ENCODE peak calls at places on chromosomes 11 and 22, in six cellular contexts. D is stomach, H is sigmoid colon, X is prostate gland, T is esophagus muscularis mucosa, L is HL-60. R is an unnamed sample.

GRCh38 chr11:121522043-121522941 is 69.5 kb upstream of the SORL1-AS1 start:
- DNase-seq in D (no peak), H (no peak), X (no peak), T (no peak), L (no peak), R (no peak)

GRCh38 chr22:43345761-43346261 is 2.6 kb upstream of the SCUBE1 start:
- DNase-seq in D (no peak), H (no peak), X (no peak), T (no peak), L (peak), R (no peak)

GRCh38 chr11:73195191-73196007 is 22.7 kb upstream of the P2RY2 start:
- DNase-seq in D (peak), H (peak), X (peak), T (no peak), L (no peak), R (no peak)

GRCh38 chr11:58023435-58023931 is at the start of gene OR9Q1:
- DNase-seq in D (no peak), H (no peak), X (no peak), T (no peak), L (no peak), R (no peak)

GRCh38 chr11:110525883-110526282 is 96.1 kb downstream of the FDX1 start:
- DNase-seq in D (no peak), H (no peak), X (no peak), T (peak), L (no peak), R (no peak)

GRCh38 chr11:105825141-105825540 is 196.9 kb downstream of the MSANTD4 start:
- DNase-seq in D (no peak), H (no peak), X (no peak), T (no peak), L (no peak), R (no peak)

GRCh38 chr11:130551388-130551787 is 102.9 kb downstream of the ADAMTS15 start:
- DNase-seq in D (no peak), H (no peak), X (no peak), T (no peak), L (no peak), R (no peak)

GRCh38 chr11:18792066-18792591 is 531 bp upstream of the PTPN5 start:
- DNase-seq in D (no peak), H (no peak), X (no peak), T (no peak), L (no peak), R (peak)

GRCh38 chr22:46079093-46079860 is 71.0 kb upstream of the PPARA start:
- DNase-seq in D (peak), H (peak), X (no peak), T (no peak), L (no peak), R (no peak)

GRCh38 chr22:30763815-30764686 is 69.4 kb downstream of the OSBP2 start:
- DNase-seq in D (peak), H (no peak), X (peak), T (no peak), L (peak), R (peak)

GRCh38 chr11:1391165-1392010 is 1.7 kb downstream of the BRSK2 start:
- DNase-seq in D (no peak), H (no peak), X (no peak), T (no peak), L (no peak), R (peak)
- TF ChIP-seq POLR2AphosphoS5 in D (no peak), H (no peak), X (no peak), T (no peak), L (no peak), R (no peak)

DNA sequence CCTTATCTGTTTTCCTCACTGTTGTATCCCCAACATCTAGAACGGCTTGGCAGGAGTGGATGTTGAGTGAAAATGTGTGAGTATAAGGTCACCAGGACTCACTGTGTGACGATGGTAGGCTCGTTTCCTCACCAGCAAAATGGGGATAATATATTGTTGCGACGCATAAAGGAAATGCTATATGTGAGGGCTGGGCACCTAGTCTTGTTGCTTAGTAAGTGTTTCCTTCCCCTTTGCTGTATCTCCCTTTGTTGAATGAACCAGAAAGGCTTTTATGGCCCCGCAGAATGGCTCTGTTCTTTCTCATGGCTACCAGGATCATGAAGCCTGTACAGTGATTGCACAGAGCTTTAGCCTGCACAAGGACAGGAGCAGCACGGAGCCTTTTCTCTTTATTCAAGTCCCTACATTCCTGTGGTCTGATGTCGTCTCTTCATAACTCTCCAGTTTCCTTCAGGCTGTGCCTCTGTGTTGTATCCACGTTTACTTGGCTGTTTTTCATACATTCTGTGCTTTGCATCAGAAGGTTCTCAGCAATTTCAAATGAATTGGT is 5.4 kb downstream of the TNRC6B start:
- DNase-seq in D (no peak), H (peak), X (peak), T (no peak), L (no peak), R (no peak)
- H3K27ac ChIP-seq in D (peak), H (peak), X (no peak), T (peak), L (peak), R (no peak)

GRCh38 chr22:19565921-19566598 is 41.9 kb upstream of the CLDN5 start:
- DNase-seq in D (no peak), H (peak), X (no peak), T (no peak), L (no peak), R (no peak)

GRCh38 chr22:19565382-19565902 is 41.2 kb upstream of the CLDN5 start:
- DNase-seq in D (no peak), H (peak), X (no peak), T (no peak), L (no peak), R (no peak)

GRCh38 chr22:19567383-19568009 is 43.3 kb upstream of the CLDN5 start:
- DNase-seq in D (no peak), H (no peak), X (no peak), T (no peak), L (no peak), R (no peak)

GRCh38 chr22:19568337-19569311 is 44.4 kb upstream of the CLDN5 start:
- DNase-seq in D (no peak), H (no peak), X (no peak), T (no peak), L (no peak), R (no peak)

DNA sequence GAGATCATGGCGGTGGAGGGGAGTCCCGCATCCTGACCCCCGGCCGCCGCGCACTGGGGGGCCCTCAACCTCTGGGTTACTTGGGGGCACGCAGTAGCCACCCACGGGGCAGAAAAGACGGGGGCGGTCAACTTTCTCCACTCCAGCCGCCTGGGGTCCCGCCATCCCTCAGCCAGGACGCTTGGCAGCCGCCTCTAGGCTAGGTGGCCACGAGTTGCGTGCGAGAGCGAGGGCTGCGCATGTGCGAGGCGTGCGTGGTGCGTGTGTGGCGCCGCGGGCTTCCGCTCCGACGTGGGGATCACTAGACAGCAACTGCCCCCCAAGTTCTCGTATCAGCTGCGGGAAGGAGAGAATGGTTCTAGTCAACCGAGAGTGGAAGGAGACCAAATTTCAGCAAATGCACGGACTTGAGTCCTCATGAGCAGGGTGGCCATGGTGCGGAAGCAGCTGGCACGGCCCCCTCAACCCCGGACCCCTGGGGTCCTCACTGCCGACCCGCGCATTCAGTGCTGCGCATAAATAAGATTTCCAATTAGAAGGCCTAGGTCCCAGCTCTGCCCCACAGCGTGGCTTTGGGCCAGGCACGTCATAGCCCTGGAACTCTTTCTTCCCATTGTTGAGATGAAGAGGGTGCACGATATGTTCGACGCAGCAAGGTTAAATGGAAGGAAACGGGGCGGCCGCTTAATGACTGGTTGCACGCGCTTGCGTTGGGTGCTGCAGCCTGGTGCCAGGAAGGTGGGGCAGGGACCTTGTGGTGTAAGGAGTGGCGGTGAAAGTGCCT is 42.6 kb upstream of the CLDN5 start:
- DNase-seq in D (no peak), H (no peak), X (no peak), T (no peak), L (no peak), R (no peak)
- H3K4me3 ChIP-seq in D (no peak), H (no peak), X (no peak), T (no peak), L (no peak), R (no peak)

GRCh38 chr11:15547685-15548084 is 433.0 kb downstream of the INSC start:
- DNase-seq in D (no peak), H (no peak), X (no peak), T (peak), L (no peak), R (peak)
- TF ChIP-seq POLR2AphosphoS5 in D (no peak), H (no peak), X (no peak), T (no peak), L (no peak), R (no peak)

GRCh38 chr11:120324932-120325810 is at the start of gene TLCD5:
- DNase-seq in D (peak), H (peak), X (peak), T (no peak), L (no peak), R (peak)
- H3K27ac ChIP-seq in D (peak), H (peak), X (peak), T (peak), L (no peak), R (peak)

GRCh38 chr11:65437436-65438227 is 15.0 kb downstream of the NEAT1 start:
- DNase-seq in D (peak), H (peak), X (peak), T (peak), L (no peak), R (no peak)

GRCh38 chr11:65440831-65441499 is 18.4 kb downstream of the NEAT1 start:
- DNase-seq in D (no peak), H (peak), X (peak), T (no peak), L (peak), R (no peak)

GRCh38 chr11:65438257-65439151 is 15.9 kb downstream of the NEAT1 start:
- DNase-seq in D (no peak), H (peak), X (no peak), T (no peak), L (no peak), R (no peak)

GRCh38 chr11:65436412-65437032 is 13.9 kb downstream of the NEAT1 start:
- DNase-seq in D (peak), H (peak), X (peak), T (peak), L (no peak), R (no peak)

GRCh38 chr11:65439331-65440181 is 17.0 kb downstream of the NEAT1 start:
- DNase-seq in D (peak), H (peak), X (no peak), T (peak), L (no peak), R (no peak)
- H3K4me3 ChIP-seq in D (no peak), H (no peak), X (no peak), T (no peak), L (no peak), R (no peak)

DNA sequence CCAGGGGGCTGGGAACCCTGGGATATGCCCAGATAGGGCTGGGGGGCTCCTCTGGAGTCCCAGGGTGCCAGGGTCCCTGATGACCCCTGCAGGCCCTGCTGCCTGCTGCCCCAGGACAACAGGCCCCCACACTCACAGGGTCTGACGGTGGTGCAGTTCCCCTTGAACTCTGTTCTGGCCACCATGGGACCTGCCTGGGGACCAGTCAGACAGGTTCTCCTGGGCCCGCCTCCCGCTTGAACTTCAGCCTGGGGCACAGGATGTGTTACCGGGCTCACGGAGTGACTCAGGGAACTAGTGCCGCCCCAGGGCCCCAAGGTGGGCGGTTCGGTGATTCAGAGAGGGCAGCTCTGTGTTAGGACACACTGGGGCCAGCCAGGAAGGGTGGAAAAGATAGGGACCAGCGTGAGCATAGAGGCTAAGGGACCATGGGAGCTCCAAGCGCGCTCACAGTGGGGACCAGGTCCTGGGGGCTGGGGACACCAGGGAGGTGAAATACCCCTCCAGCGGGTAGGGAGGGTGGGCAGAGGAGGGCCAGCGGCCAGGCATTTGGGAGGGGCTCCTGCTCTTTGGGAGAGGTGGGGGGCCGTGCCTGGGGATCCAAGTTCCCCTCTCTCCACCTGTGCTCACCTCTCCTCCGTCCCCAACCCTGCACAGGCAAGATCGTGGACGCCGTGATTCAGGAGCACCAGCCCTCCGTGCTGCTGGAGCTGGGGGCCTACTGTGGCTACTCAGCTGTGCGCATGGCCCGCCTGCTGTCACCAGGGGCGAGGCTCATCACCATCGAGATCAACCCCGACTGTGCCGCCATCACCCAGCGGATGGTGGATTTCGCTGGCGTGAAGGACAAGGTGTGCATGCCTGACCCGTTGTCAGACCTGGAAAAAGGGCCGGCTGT is 21.5 kb upstream of the TXNRD2 start:
- DNase-seq in D (peak), H (no peak), X (peak), T (no peak), L (no peak), R (peak)
- TF ChIP-seq POLR2AphosphoS5 in D (peak), H (no peak), X (peak), T (no peak), L (peak), R (peak)

GRCh38 chr22:19879996-19880785 is 25.5 kb upstream of the GNB1L start:
- DNase-seq in D (no peak), H (peak), X (no peak), T (no peak), L (no peak), R (no peak)
- H3K27ac ChIP-seq in D (no peak), H (peak), X (peak), T (peak), L (no peak), R (peak)

DNA sequence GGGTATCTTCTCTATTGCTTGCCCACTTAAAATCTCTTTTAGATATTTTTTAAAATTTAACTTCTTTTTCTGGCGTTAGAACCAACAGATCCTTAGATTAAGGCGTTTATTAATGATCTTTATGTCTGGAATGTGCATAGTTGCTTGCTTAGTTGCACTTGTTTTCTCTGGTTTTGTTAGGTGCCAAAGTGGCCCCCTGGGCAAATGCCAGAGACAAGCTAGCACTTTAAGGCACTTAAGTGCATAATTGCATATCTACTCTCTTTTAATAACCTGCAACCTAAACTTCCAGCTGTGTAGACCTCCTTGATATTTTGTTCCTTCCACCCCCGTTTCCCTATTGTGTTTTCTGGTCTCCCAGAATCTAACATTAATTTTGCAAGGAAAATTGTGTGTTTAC is 3.3 kb downstream of the RBM4 start:
- DNase-seq in D (no peak), H (no peak), X (no peak), T (no peak), L (no peak), R (no peak)
- H3K4me3 ChIP-seq in D (peak), H (peak), X (peak), T (peak), L (no peak), R (peak)

DNA sequence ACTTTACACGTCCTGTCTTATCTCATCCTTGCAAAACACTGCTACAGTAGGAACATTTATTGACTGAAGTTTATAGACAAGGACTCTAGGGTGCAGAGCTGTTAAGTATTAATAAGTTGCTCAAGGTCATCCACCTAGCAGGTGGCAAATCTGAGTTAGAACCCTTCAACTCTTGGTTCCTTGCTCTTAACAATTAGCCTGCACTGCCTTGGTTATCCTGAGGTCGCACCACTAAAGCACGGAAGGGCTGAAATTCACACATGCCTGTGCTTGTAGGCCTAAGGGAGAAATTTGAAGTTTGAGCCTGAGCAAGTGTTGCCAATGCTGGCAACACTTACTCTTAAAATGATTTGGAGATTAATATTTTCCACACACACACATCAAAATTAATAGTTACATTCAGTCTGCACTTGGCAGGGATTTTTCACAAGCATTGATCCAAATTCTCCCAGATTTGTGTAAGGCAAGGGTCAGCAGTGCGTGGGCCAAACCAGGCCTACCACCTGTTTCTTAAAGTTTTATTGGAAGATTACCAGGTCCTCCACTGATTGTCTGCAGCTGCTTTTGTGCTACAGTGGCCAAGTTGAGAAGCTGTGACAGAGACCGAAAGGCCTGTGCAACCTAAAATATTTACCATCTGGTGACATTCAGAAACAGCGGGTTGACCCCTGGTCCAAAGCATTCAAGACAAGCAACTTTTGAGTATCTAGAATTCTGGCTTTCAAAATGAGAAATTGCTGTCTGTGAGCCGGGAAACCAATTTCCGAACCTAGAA is 16.3 kb downstream of the APOL5 start:
- DNase-seq in D (no peak), H (no peak), X (no peak), T (no peak), L (no peak), R (no peak)
- TF ChIP-seq POLR2AphosphoS5 in D (no peak), H (no peak), X (no peak), T (peak), L (no peak), R (no peak)